ENCODE peak calls at places on chromosomes 11 and 22, in six cellular contexts. S is neuronal stem cell, P is H9, Y is IMR-90, H is H1, G is trophoblast cell. Z is an unnamed sample.

GRCh38 chr22:43796567-43796966 is 15.5 kb downstream of the EFCAB6 start:
- DNase-seq in G (peak; percentile 26), P (no peak), Y (peak; percentile 81), H (no peak), S (peak; percentile 18), Z (peak; percentile 15)

GRCh38 chr22:19194751-19195536 is 16.4 kb upstream of the SLC25A1 start:
- DNase-seq in S (no peak), G (no peak), P (no peak), Y (no peak), H (no peak), Z (no peak)

GRCh38 chr11:120063686-120064340 is 74.1 kb downstream of the TRIM29 start:
- DNase-seq in Y (no peak), P (peak; percentile 11), H (peak; percentile 32), S (no peak), G (no peak), Z (no peak)

GRCh38 chr22:44399906-44400762 is 87.4 kb upstream of the SHISAL1 start:
- DNase-seq in H (peak; percentile 42), Y (no peak), P (peak; percentile 13), G (no peak), S (no peak), Z (no peak)

GRCh38 chr22:39556970-39557811 is 13.4 kb upstream of the CACNA1I start:
- DNase-seq in Y (peak; percentile 7), G (no peak), H (no peak), P (no peak), S (no peak), Z (peak; percentile 16)

GRCh38 chr11:112363527-112363926 is 102.9 kb upstream of the PLET1 start:
- DNase-seq in G (peak; percentile 39), P (no peak), Y (peak; percentile 60), S (no peak), H (no peak), Z (peak; percentile 56)

GRCh38 chr22:26995222-26995621 is 337.8 kb downstream of the MIAT start:
- DNase-seq in Y (no peak), H (no peak), S (no peak), P (no peak), G (no peak), Z (no peak)

GRCh38 chr11:26649884-26650283 is 72.0 kb downstream of the SLC5A12 start:
- DNase-seq in S (peak; percentile 72), Y (peak; percentile 53), G (peak; percentile 95), P (peak; percentile 64), H (peak; percentile 67), Z (peak; percentile 76)

GRCh38 chr11:71305451-71306125 is 53.2 kb upstream of the SHANK2 start:
- DNase-seq in Y (no peak), P (peak; percentile 10), S (no peak), G (peak; percentile 34), H (peak; percentile 38), Z (peak; percentile 6)

GRCh38 chr11:90500922-90501568 is 278.2 kb upstream of the CHORDC1 start:
- DNase-seq in G (peak; percentile 59), H (no peak), Y (no peak), P (no peak), S (no peak), Z (no peak)

GRCh38 chr11:12599408-12600143 is 74.6 kb upstream of the TEAD1 start:
- DNase-seq in Y (no peak), S (peak; percentile 24), P (peak; percentile 84), G (peak; percentile 89), H (peak; percentile 89), Z (peak; percentile 12)

GRCh38 chr22:46234851-46235437 is 15.1 kb downstream of the CDPF1 start:
- DNase-seq in S (no peak), Y (no peak), P (no peak), H (no peak), G (no peak), Z (no peak)

GRCh38 chr11:117995472-117995871 is 9.3 kb downstream of the IL10RA start:
- DNase-seq in H (no peak), Y (no peak), P (no peak), S (no peak), G (no peak), Z (no peak)

GRCh38 chr11:41003339-41003992 is 456.0 kb downstream of the LRRC4C start:
- DNase-seq in P (no peak), Y (no peak), S (peak; percentile 12), H (no peak), G (peak; percentile 1), Z (no peak)

GRCh38 chr11:6418958-6419611 is at the start of gene APBB1:
- DNase-seq in S (peak; percentile 75), Y (peak; percentile 48), H (peak; percentile 81), G (peak; percentile 33), P (peak; percentile 66), Z (peak; percentile 64)

GRCh38 chr11:72308226-72309073 is 64.5 kb upstream of the PHOX2A start:
- DNase-seq in Y (peak; percentile 98), G (peak; percentile 4), P (no peak), S (no peak), H (no peak), Z (peak; percentile 43)

GRCh38 chr22:46746620-46747019 is 8.6 kb upstream of the CERK start:
- DNase-seq in S (no peak), G (no peak), Y (no peak), H (no peak), P (no peak), Z (no peak)

GRCh38 chr11:85182437-85183109 is 444.6 kb downstream of the DLG2 start:
- DNase-seq in S (peak; percentile 23), H (no peak), G (peak; percentile 27), P (peak; percentile 45), Y (peak; percentile 35), Z (peak; percentile 35)

GRCh38 chr11:34064291-34064690 is 12.8 kb downstream of the CAPRIN1 start:
- DNase-seq in H (no peak), Y (no peak), P (no peak), G (no peak), S (no peak), Z (peak; percentile 15)

GRCh38 chr11:34067383-34068065 is 16.0 kb downstream of the CAPRIN1 start:
- DNase-seq in P (no peak), H (no peak), S (no peak), G (no peak), Y (no peak), Z (no peak)

GRCh38 chr11:34072041-34072440 is 20.5 kb downstream of the CAPRIN1 start:
- DNase-seq in H (no peak), P (no peak), S (no peak), G (no peak), Y (no peak), Z (no peak)

GRCh38 chr11:34065505-34066203 is 14.1 kb downstream of the CAPRIN1 start:
- DNase-seq in S (no peak), Y (peak; percentile 59), H (no peak), P (peak; percentile 44), G (peak; percentile 37), Z (peak; percentile 33)

DNA sequence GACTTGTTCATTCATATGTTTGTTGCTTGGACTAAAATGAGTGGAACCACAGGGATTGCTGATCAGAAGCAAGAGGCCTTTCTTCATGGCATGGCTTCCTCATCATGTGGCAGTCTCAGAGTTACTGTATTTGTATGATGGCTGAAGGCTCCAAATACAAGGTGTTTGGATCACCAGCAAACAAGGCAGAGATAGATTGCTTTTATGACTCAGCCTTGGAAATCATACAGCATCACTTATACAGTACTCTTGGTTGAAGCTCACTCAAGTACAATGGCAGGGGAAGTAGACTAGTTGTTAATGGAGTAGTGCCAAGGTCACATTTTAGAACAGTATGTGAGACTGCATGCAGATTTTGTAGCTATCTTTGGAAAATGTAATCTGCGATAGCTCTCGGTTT is 16.6 kb downstream of the CAPRIN1 start:
- DNase-seq in P (no peak), Y (peak; percentile 64), G (no peak), H (no peak), S (no peak), Z (peak; percentile 33)
- H3K4ac ChIP-seq in P (no peak overlapping the region), Y (no peak overlapping the region), G (peak overlapping the region; percentile 38), H (no peak overlapping the region), S (no peak overlapping the region), Z (no peak overlapping the region)

DNA sequence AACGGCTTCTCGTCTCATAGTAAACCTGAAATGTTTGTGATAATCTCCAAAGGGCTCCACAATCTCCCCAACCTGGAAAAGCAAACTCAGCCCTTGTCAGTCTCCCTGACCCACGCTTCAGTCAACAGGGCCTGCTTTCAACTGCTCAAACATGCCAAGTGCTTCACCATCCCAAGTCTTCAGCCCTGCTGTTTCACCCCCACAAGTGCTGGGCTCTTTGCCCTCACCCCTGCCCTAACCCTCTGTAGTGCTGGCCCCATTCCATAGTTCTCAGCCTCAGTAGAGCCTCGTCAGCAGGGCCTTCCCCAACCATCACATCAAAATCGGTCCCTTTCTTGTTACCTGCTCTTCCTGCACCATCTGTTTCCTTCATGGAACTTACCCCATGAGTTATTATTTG is 43.4 kb upstream of the NFRKB start:
- DNase-seq in G (no peak), P (no peak), Y (no peak), H (no peak), S (no peak), Z (no peak)
- H4K91ac ChIP-seq in G (no peak overlapping the region), P (no peak overlapping the region), Y (no peak overlapping the region), H (peak overlapping the region; percentile 70), S (no peak overlapping the region), Z (no peak overlapping the region)

GRCh38 chr11:79095424-79095823 is 345.4 kb downstream of the TENM4 start:
- DNase-seq in S (no peak), P (no peak), Y (no peak), G (no peak), H (no peak), Z (no peak)
- H3K4ac ChIP-seq in S (no peak overlapping the region), P (no peak overlapping the region), Y (no peak overlapping the region), G (peak overlapping the region; percentile 84), H (no peak overlapping the region), Z (no peak overlapping the region)

DNA sequence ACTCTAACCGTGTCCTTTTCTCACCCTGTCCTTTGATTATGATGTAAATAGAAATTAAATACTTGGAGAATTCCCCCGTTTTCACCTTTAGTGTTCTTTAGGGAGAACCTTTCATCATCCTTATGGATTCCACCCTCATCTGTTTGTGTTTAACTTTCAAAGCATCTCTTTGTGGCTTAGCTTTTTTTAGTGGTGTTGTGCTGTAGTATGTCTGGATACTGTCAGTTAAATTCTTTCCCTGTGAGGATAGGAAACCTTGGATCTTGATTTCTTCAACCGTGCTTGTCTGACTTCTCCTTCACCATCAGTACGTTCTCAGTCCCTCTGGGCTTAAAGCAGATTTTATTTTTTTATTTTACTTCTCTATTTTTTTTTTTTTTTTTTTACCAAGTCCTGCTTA is 48.6 kb downstream of the PPP6R3 start:
- DNase-seq in P (no peak), H (no peak), Y (peak; percentile 11), S (no peak), G (peak; percentile 26), Z (peak; percentile 71)
- H4K91ac ChIP-seq in P (no peak overlapping the region), H (no peak overlapping the region), Y (no peak overlapping the region), S (no peak overlapping the region), G (no peak overlapping the region), Z (no peak overlapping the region)

DNA sequence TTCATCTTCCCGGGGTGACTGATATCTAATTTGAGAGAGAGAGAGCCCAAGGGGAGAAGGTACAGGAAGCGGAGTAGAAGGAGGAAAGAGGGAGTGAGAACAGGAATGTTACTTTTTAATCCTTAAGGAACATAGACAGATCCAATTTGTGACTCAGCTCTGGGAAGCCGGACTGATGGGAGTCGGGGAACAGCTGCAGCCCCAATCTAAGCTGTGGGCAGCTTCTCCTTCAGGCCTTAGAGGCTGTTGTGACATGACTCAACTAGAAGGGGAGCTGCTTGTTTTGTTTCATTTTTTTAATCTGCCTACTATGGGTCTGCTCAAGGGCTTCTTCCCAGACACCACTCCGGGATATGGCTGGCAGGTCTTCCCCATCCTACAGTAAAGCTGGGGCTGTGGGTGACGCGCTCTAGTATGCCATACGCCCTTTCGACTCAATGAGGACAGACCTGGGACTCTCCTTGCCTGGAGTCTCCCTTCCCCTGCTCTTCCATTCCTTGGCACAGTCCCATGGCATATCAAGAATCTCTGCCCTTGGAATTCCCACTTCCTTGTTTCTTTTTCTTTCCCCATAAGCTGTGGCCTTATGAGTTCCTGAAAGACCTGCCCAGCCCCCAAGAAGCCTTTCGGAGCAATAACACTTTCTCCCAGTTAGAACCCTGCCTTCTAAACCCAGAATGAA is 103.3 kb upstream of the AKIP1 start:
- DNase-seq in Y (peak; percentile 93), G (no peak), S (no peak), P (no peak), H (no peak), Z (peak; percentile 86)
- H3K4ac ChIP-seq in Y (peak overlapping the region; percentile 94), G (no peak overlapping the region), S (no peak overlapping the region), P (no peak overlapping the region), H (no peak overlapping the region), Z (peak overlapping the region; percentile 46)

Z was measured in mesenchymal stem cell.